ENCODE peak calls at places on chromosomes 3 and 15, in five cellular contexts. One of them, this sample, is unnamed.

GRCh38 chr3:16240229-16241023 is 24.3 kb downstream of the DPH3 start:
- DNase-seq in A549: peak; percentile 38
- DNase-seq in endothelial cell of umbilical vein: no peak
- DNase-seq in K562: no peak
- DNase-seq in HepG2: no peak
- DNase-seq in this sample: peak; percentile 40

GRCh38 chr15:65055201-65055870 is 10.1 kb downstream of the SLC51B start:
- DNase-seq in A549: no peak
- DNase-seq in endothelial cell of umbilical vein: no peak
- DNase-seq in K562: no peak
- DNase-seq in HepG2: no peak
- DNase-seq in this sample: peak; percentile 71

GRCh38 chr15:86203462-86203861 is 123.8 kb downstream of the AGBL1 start:
- DNase-seq in HepG2: no peak
- DNase-seq in K562: no peak
- DNase-seq in A549: no peak
- DNase-seq in endothelial cell of umbilical vein: no peak
- DNase-seq in this sample: no peak

GRCh38 chr3:131299836-131300235 is 81.7 kb upstream of the NUDT16 start:
- DNase-seq in K562: no peak
- DNase-seq in A549: no peak
- DNase-seq in endothelial cell of umbilical vein: no peak
- DNase-seq in HepG2: no peak
- DNase-seq in this sample: no peak

GRCh38 chr3:108608750-108609149 is 19.2 kb downstream of the DZIP3 start:
- DNase-seq in K562: no peak
- DNase-seq in HepG2: no peak
- DNase-seq in A549: no peak
- DNase-seq in endothelial cell of umbilical vein: no peak
- DNase-seq in this sample: no peak

GRCh38 chr15:83090465-83090864 is 17.0 kb upstream of the TM6SF1 start:
- DNase-seq in A549: no peak
- DNase-seq in K562: no peak
- DNase-seq in endothelial cell of umbilical vein: no peak
- DNase-seq in HepG2: no peak
- DNase-seq in this sample: no peak

GRCh38 chr3:133887075-133887950 is 8.4 kb downstream of the RAB6B start:
- DNase-seq in K562: no peak
- DNase-seq in endothelial cell of umbilical vein: no peak
- DNase-seq in A549: no peak
- DNase-seq in HepG2: no peak
- DNase-seq in this sample: no peak

GRCh38 chr15:28098766-28099554 is at the start of gene OCA2:
- DNase-seq in HepG2: peak; percentile 51
- DNase-seq in K562: peak; percentile 94
- DNase-seq in endothelial cell of umbilical vein: no peak
- DNase-seq in A549: peak; percentile 69
- DNase-seq in this sample: peak; percentile 70

GRCh38 chr3:73623996-73624362 is 762 bp downstream of the PDZRN3 start:
- DNase-seq in A549: no peak
- DNase-seq in HepG2: no peak
- DNase-seq in K562: no peak
- DNase-seq in endothelial cell of umbilical vein: no peak
- DNase-seq in this sample: no peak
- H3K4me3 ChIP-seq in A549: no peak overlapping the region
- H3K4me3 ChIP-seq in HepG2: no peak overlapping the region
- H3K4me3 ChIP-seq in K562: no peak overlapping the region
- H3K4me3 ChIP-seq in endothelial cell of umbilical vein: no peak overlapping the region
- H3K4me3 ChIP-seq in this sample: no peak overlapping the region

DNA sequence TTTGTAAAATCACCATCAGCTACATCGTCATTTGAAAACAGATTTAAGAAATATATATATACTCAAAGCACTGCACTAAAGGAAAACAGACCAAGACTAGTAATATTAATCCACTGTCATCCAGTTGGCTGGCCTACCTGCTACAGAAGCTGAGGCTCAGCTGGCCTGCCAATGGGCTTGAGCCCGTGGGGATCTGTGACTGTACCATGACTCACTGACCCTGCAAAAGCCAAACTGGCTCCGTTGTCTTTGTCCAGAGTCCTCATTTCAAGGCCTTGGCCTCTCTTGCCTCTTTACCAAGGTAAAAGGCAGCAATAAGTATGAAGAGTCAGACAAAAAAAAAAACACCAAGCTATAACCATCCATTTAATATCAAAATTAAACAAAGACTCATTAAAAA is 463.5 kb upstream of the RASGRP1 start:
- DNase-seq in HepG2: no peak
- DNase-seq in K562: no peak
- DNase-seq in A549: peak; percentile 20
- DNase-seq in endothelial cell of umbilical vein: peak; percentile 14
- DNase-seq in this sample: peak; percentile 2
- TF ChIP-seq MYC in HepG2: no peak
- TF ChIP-seq MYC in K562: no peak
- TF ChIP-seq MYC in A549: no peak
- TF ChIP-seq MYC in endothelial cell of umbilical vein: no peak
- TF ChIP-seq MYC in this sample: no peak

GRCh38 chr3:154304936-154305335 is 19.4 kb downstream of the DHX36 start:
- DNase-seq in endothelial cell of umbilical vein: no peak
- DNase-seq in A549: no peak
- DNase-seq in HepG2: no peak
- DNase-seq in K562: no peak
- DNase-seq in this sample: no peak
- H3K4me3 ChIP-seq in endothelial cell of umbilical vein: no peak overlapping the region
- H3K4me3 ChIP-seq in A549: no peak overlapping the region
- H3K4me3 ChIP-seq in HepG2: no peak overlapping the region
- H3K4me3 ChIP-seq in K562: no peak overlapping the region
- H3K4me3 ChIP-seq in this sample: no peak overlapping the region

DNA sequence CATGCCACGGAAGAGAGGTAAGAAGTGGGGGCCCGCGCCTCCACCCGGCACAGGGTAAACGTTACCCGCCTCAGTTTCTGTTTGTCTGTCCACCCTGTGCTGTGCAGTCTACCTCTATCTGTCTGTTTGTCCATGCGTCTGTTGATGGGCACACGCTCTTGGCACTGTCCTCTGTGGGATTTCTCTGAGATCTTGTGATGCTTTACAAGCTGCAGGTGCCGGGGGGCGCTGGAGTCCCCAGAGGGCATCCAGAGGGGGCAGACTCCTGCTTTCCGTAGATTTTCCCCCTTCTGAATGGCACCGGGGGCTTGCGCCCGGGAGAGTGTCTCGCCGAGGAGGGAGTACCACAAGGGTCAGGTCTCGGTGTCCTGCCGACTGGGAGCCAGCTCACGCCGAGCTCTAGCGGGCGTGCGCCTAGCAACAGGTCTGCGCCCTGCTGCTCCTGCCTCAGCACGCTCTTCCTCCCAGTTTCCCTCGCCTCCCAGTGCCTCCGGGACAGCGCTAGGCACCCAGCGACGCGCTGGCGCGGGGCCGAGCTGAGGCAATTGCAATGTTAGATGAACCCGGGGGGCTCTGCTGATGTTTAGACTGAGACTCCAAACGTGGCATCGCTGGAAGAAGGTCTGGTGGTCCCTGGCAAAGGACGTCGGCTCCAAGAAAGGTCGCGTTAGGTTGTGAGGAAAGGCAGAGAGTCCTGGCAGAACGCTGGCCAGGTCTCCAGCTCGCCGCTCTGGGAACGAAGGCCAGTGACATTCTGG is 667 bp downstream of the CEMIP start:
- DNase-seq in A549: peak; percentile 49
- DNase-seq in K562: no peak
- DNase-seq in endothelial cell of umbilical vein: peak; percentile 19
- DNase-seq in HepG2: peak; percentile 25
- DNase-seq in this sample: no peak
- TF ChIP-seq MYC in A549: no peak
- TF ChIP-seq MYC in K562: no peak
- TF ChIP-seq MYC in endothelial cell of umbilical vein: no peak
- TF ChIP-seq MYC in HepG2: no peak
- TF ChIP-seq MYC in this sample: no peak